ENCODE peak calls at places on chromosomes 12 and 14, in seven cellular contexts. S is IMR-90, W is mesendoderm, H is H9, V is neuronal stem cell, F is trophoblast cell, P is H1. Q is an unnamed sample.

GRCh38 chr12:84113666-84114065 is 798.9 kb downstream of the SLC6A15 start:
- DNase-seq in W (no peak), S (peak; percentile 4), P (no peak), F (no peak), H (no peak), V (no peak), Q (no peak)

GRCh38 chr12:16612647-16613046 is 6.7 kb upstream of the LMO3 start:
- DNase-seq in S (peak; percentile 20), H (no peak), P (no peak), W (no peak), V (no peak), F (no peak), Q (no peak)

GRCh38 chr12:77120695-77121094 is 55.3 kb upstream of the E2F7 start:
- DNase-seq in P (no peak), V (no peak), W (no peak), F (no peak), H (no peak), S (peak; percentile 65), Q (peak; percentile 49)

GRCh38 chr12:14186193-14186502 is 179.3 kb upstream of the ATF7IP start:
- DNase-seq in P (no peak), F (no peak), S (no peak), V (no peak), H (no peak), W (no peak), Q (no peak)

GRCh38 chr12:78385541-78385940 is 479.0 kb upstream of the SYT1 start:
- DNase-seq in P (no peak), V (no peak), F (peak; percentile 49), W (peak; percentile 21), H (no peak), S (peak; percentile 16), Q (no peak)

GRCh38 chr12:62817556-62818271 is 117.2 kb downstream of the PPM1H start:
- DNase-seq in V (no peak), F (no peak), W (peak; percentile 56), S (peak; percentile 61), H (no peak), P (no peak), Q (peak; percentile 29)

GRCh38 chr12:54280401-54281260 is at the start of gene HNRNPA1:
- DNase-seq in W (peak; percentile 100), V (peak; percentile 99), H (peak; percentile 99), P (peak; percentile 93), S (peak; percentile 100), F (peak; percentile 99), Q (peak; percentile 100)

GRCh38 chr12:50581226-50582184 is 76.7 kb downstream of the DIP2B start:
- DNase-seq in P (no peak), F (peak; percentile 82), W (no peak), S (peak; percentile 93), H (no peak), V (no peak), Q (peak; percentile 69)

GRCh38 chr14:103315941-103316340 is 18.1 kb upstream of the EIF5 start:
- DNase-seq in F (no peak), S (no peak), H (no peak), V (no peak), W (no peak), P (no peak), Q (no peak)

GRCh38 chr14:103317251-103317650 is 16.8 kb upstream of the EIF5 start:
- DNase-seq in H (peak; percentile 63), F (no peak), W (no peak), V (no peak), P (no peak), S (no peak), Q (no peak)

GRCh38 chr14:103317976-103318580 is 16.0 kb upstream of the EIF5 start:
- DNase-seq in P (no peak), V (no peak), F (no peak), H (no peak), W (no peak), S (no peak), Q (no peak)

GRCh38 chr14:103315368-103315911 is 18.6 kb upstream of the EIF5 start:
- DNase-seq in V (no peak), H (no peak), F (peak; percentile 43), W (no peak), S (peak; percentile 74), P (no peak), Q (peak; percentile 77)

DNA sequence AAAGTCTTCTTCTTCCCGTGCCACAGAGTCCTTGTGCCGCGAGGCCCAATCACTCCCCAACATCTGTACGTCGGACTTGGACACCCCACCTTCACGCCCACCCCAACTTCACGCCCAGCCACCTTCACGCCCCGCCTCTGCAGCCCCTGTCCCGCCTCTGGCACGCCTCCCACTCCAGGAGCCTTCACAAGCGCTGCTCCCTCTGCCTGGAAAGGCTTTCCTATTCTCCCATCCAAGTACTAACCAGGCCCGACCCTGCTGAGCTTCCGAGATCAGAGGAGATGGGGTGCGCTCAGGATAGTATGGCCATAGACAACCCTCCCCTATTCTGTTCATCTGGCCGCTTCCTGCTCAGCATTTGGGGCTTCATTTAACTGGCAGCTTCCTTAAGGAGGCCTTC is 17.3 kb upstream of the EIF5 start:
- DNase-seq in V (no peak), F (no peak), H (peak; percentile 68), W (no peak), S (no peak), P (peak; percentile 64), Q (no peak)
- H2BK120ac ChIP-seq in V (peak overlapping the region; percentile 41), F (no peak overlapping the region), H (no peak overlapping the region), W (no peak overlapping the region), S (no peak overlapping the region), P (no peak overlapping the region), Q (no peak overlapping the region)

DNA sequence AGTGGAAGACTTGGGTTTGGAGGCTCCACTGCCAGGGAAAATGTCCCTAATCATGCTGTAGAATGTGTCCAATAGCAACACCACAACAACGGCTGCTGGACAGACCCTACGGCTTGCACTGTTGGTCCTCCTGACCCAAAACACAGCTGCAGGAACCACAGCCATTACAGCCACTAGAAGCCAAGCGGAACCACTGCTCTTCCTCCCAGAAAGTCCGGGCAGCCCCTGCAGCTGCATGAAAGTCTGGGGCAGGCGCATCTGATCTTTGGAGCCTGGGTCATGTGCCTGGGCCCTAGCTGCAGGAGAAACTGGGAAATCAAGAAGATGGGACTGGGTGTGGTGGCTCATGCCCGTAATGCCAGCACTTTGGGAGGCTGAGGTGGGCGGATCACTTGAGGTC is 124.7 kb upstream of the METAP2 start:
- DNase-seq in F (no peak), S (no peak), P (no peak), H (no peak), V (no peak), W (no peak), Q (no peak)
- H3K4me2 ChIP-seq in F (no peak overlapping the region), S (no peak overlapping the region), P (no peak overlapping the region), H (no peak overlapping the region), V (no peak overlapping the region), W (no peak overlapping the region), Q (no peak overlapping the region)

DNA sequence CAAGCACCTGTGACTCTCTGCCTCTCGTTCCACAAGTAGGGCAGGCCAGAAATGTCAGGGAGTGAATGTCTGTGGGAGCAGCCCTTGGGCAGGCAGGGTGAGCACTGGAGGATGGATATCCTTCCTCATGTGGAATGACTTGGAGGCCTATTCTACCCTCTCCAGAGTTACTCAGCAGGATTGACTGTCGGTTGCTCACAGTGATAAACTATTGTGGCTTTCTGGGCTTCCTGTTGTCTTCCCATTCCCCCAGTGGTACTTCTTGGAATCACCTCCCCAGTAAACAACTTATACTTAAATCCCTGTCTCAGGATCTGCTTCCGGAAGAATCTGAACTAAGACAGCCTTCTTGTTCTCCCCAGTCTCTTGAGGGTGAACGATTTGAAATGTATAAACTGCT is 79.6 kb upstream of the MANSC4 start:
- DNase-seq in S (no peak), F (no peak), W (peak; percentile 37), V (no peak), H (no peak), P (no peak), Q (peak; percentile 42)
- H3K4ac ChIP-seq in S (no peak overlapping the region), F (no peak overlapping the region), W (no peak overlapping the region), V (no peak overlapping the region), H (no peak overlapping the region), P (no peak overlapping the region), Q (no peak overlapping the region)

GRCh38 chr14:37091651-37092050 is 80.8 kb downstream of the SLC25A21 start:
- DNase-seq in P (no peak), S (peak; percentile 23), H (no peak), W (no peak), V (no peak), F (no peak), Q (peak; percentile 6)
- H2BK120ac ChIP-seq in P (no peak overlapping the region), S (no peak overlapping the region), H (no peak overlapping the region), W (no peak overlapping the region), V (no peak overlapping the region), F (no peak overlapping the region), Q (no peak overlapping the region)

DNA sequence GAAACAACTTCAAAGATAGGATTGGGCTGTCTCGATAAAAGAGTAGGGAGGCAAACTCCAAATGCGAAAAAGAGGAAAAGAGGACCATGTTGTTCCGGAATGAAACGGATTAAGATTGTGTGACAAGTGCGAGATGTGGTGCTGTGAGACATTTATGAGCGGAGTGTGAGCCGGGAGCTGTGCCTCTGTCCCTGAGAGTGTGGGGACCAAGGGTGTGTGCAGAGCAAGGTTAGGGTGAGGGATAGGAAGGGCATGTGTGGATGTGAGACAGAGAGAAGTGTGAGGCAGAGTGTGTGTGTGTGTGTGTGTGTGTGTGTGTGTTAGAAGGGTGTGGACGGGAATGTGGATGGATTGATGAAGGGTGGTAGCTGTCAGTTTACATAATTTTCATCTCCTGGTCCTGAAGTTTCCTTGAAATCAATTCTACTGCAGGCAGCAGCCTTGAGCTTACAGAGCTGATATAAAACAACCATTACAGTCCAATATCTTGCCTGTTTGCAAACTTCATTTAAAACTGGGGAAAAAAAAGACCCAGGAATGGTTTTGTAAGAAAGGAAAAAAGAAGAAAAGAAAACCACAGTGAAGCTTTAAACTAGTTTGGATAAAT is 4.3 kb upstream of the OTX2 start:
- DNase-seq in F (no peak), P (peak; percentile 56), H (peak; percentile 58), S (no peak), V (no peak), W (peak; percentile 67), Q (no peak)
- H3K4me2 ChIP-seq in F (no peak overlapping the region), P (peak overlapping the region; percentile 87), H (peak overlapping the region; percentile 3), S (no peak overlapping the region), V (peak overlapping the region; percentile 67), W (peak overlapping the region; percentile 1), Q (no peak overlapping the region)

GRCh38 chr14:100673807-100674154 is 52.9 kb upstream of the DLK1 start:
- DNase-seq in P (no peak), W (no peak), S (no peak), F (no peak), V (no peak), H (no peak), Q (no peak)
- H3K4ac ChIP-seq in P (no peak overlapping the region), W (no peak overlapping the region), S (no peak overlapping the region), F (no peak overlapping the region), V (no peak overlapping the region), H (no peak overlapping the region), Q (no peak overlapping the region)

GRCh38 chr14:21385170-21385904 is 1.5 kb upstream of the SUPT16H start:
- DNase-seq in S (no peak), F (peak; percentile 3), V (no peak), P (no peak), H (no peak), W (no peak), Q (no peak)
- H2BK120ac ChIP-seq in S (no peak overlapping the region), F (no peak overlapping the region), V (no peak overlapping the region), P (no peak overlapping the region), H (no peak overlapping the region), W (no peak overlapping the region), Q (no peak overlapping the region)

Q was measured in mesenchymal stem cell.